ENCODE peak calls at places on chromosomes 5 and 9, in seven cellular contexts. One of them, this sample, is unnamed.

GRCh38 chr5:138565100-138565821 is 9.9 kb downstream of the HSPA9 start:
- DNase-seq in K562: no peak
- DNase-seq in upper lobe of right lung: no peak
- DNase-seq in mammary epithelial cell: no peak
- DNase-seq in omental fat pad: no peak
- DNase-seq in CD4-positive, alpha-beta T cell: no peak
- DNase-seq in MM.1S: peak; percentile 10
- DNase-seq in this sample: no peak

GRCh38 chr5:137649228-137649890 is 86.5 kb downstream of the KLHL3 start:
- DNase-seq in K562: no peak
- DNase-seq in upper lobe of right lung: no peak
- DNase-seq in mammary epithelial cell: no peak
- DNase-seq in omental fat pad: no peak
- DNase-seq in CD4-positive, alpha-beta T cell: no peak
- DNase-seq in MM.1S: no peak
- DNase-seq in this sample: no peak

GRCh38 chr5:65013141-65013540 is 244.4 kb downstream of the CWC27 start:
- DNase-seq in K562: no peak
- DNase-seq in upper lobe of right lung: no peak
- DNase-seq in mammary epithelial cell: no peak
- DNase-seq in omental fat pad: no peak
- DNase-seq in CD4-positive, alpha-beta T cell: no peak
- DNase-seq in MM.1S: no peak
- DNase-seq in this sample: no peak

GRCh38 chr9:37944671-37945481 is 40.9 kb upstream of the SLC25A51 start:
- DNase-seq in K562: no peak
- DNase-seq in upper lobe of right lung: no peak
- DNase-seq in mammary epithelial cell: no peak
- DNase-seq in omental fat pad: no peak
- DNase-seq in CD4-positive, alpha-beta T cell: no peak
- DNase-seq in MM.1S: no peak
- DNase-seq in this sample: no peak

GRCh38 chr5:10555134-10555733 is 8.6 kb upstream of the ANKRD33B start:
- DNase-seq in K562: no peak
- DNase-seq in upper lobe of right lung: no peak
- DNase-seq in mammary epithelial cell: peak; percentile 47
- DNase-seq in omental fat pad: no peak
- DNase-seq in CD4-positive, alpha-beta T cell: no peak
- DNase-seq in MM.1S: no peak
- DNase-seq in this sample: no peak

GRCh38 chr9:22718653-22719052 is 272.0 kb downstream of the DMRTA1 start:
- DNase-seq in K562: no peak
- DNase-seq in upper lobe of right lung: no peak
- DNase-seq in mammary epithelial cell: no peak
- DNase-seq in omental fat pad: no peak
- DNase-seq in CD4-positive, alpha-beta T cell: no peak
- DNase-seq in MM.1S: no peak
- DNase-seq in this sample: no peak

GRCh38 chr5:151051066-151051930 is 29.5 kb downstream of the TNIP1 start:
- DNase-seq in K562: peak; percentile 70
- DNase-seq in upper lobe of right lung: peak; percentile 84
- DNase-seq in mammary epithelial cell: peak; percentile 51
- DNase-seq in omental fat pad: peak; percentile 69
- DNase-seq in CD4-positive, alpha-beta T cell: peak; percentile 64
- DNase-seq in MM.1S: peak; percentile 77
- DNase-seq in this sample: peak; percentile 82

GRCh38 chr9:121945849-121946248 is 147.3 kb downstream of the TTLL11 start:
- DNase-seq in K562: no peak
- DNase-seq in upper lobe of right lung: no peak
- DNase-seq in mammary epithelial cell: peak; percentile 57
- DNase-seq in omental fat pad: no peak
- DNase-seq in CD4-positive, alpha-beta T cell: no peak
- DNase-seq in MM.1S: no peak
- DNase-seq in this sample: no peak

GRCh38 chr5:132825824-132826391 is 4.5 kb downstream of the SHROOM1 start:
- DNase-seq in K562: no peak
- DNase-seq in upper lobe of right lung: no peak
- DNase-seq in mammary epithelial cell: no peak
- DNase-seq in omental fat pad: no peak
- DNase-seq in CD4-positive, alpha-beta T cell: no peak
- DNase-seq in MM.1S: no peak
- DNase-seq in this sample: peak; percentile 32

GRCh38 chr5:79088507-79088906 is 18.9 kb downstream of the BHMT2 start:
- DNase-seq in K562: no peak
- DNase-seq in upper lobe of right lung: no peak
- DNase-seq in mammary epithelial cell: no peak
- DNase-seq in omental fat pad: no peak
- DNase-seq in CD4-positive, alpha-beta T cell: no peak
- DNase-seq in MM.1S: no peak
- DNase-seq in this sample: no peak

GRCh38 chr9:129726322-129727160 is 26.3 kb downstream of the PTGES start:
- DNase-seq in K562: peak; percentile 98
- DNase-seq in upper lobe of right lung: peak; percentile 77
- DNase-seq in mammary epithelial cell: peak; percentile 45
- DNase-seq in omental fat pad: peak; percentile 45
- DNase-seq in CD4-positive, alpha-beta T cell: peak; percentile 47
- DNase-seq in MM.1S: peak; percentile 39
- DNase-seq in this sample: peak; percentile 76

GRCh38 chr5:134275822-134276221 is 49.9 kb upstream of the PPP2CA start:
- DNase-seq in K562: no peak
- DNase-seq in upper lobe of right lung: no peak
- DNase-seq in mammary epithelial cell: no peak
- DNase-seq in omental fat pad: no peak
- DNase-seq in CD4-positive, alpha-beta T cell: no peak
- DNase-seq in MM.1S: peak; percentile 93
- DNase-seq in this sample: no peak

GRCh38 chr5:143318833-143319232 is 84.7 kb downstream of the NR3C1 start:
- DNase-seq in K562: no peak
- DNase-seq in upper lobe of right lung: no peak
- DNase-seq in mammary epithelial cell: no peak
- DNase-seq in omental fat pad: no peak
- DNase-seq in CD4-positive, alpha-beta T cell: no peak
- DNase-seq in MM.1S: no peak
- DNase-seq in this sample: no peak

GRCh38 chr9:128091144-128091543 is 23.1 kb downstream of the SLC25A25 start:
- DNase-seq in K562: peak; percentile 62
- DNase-seq in upper lobe of right lung: peak; percentile 67
- DNase-seq in mammary epithelial cell: peak; percentile 62
- DNase-seq in omental fat pad: no peak
- DNase-seq in CD4-positive, alpha-beta T cell: no peak
- DNase-seq in MM.1S: no peak
- DNase-seq in this sample: peak; percentile 73

GRCh38 chr5:179268399-179268952 is 76.8 kb downstream of the ADAMTS2 start:
- DNase-seq in K562: no peak
- DNase-seq in upper lobe of right lung: peak; percentile 61
- DNase-seq in mammary epithelial cell: no peak
- DNase-seq in omental fat pad: peak; percentile 16
- DNase-seq in CD4-positive, alpha-beta T cell: no peak
- DNase-seq in MM.1S: no peak
- DNase-seq in this sample: no peak

GRCh38 chr9:36823934-36824333 is 210.1 kb downstream of the PAX5 start:
- DNase-seq in K562: no peak
- DNase-seq in upper lobe of right lung: peak; percentile 23
- DNase-seq in mammary epithelial cell: no peak
- DNase-seq in omental fat pad: no peak
- DNase-seq in CD4-positive, alpha-beta T cell: no peak
- DNase-seq in MM.1S: no peak
- DNase-seq in this sample: no peak

DNA sequence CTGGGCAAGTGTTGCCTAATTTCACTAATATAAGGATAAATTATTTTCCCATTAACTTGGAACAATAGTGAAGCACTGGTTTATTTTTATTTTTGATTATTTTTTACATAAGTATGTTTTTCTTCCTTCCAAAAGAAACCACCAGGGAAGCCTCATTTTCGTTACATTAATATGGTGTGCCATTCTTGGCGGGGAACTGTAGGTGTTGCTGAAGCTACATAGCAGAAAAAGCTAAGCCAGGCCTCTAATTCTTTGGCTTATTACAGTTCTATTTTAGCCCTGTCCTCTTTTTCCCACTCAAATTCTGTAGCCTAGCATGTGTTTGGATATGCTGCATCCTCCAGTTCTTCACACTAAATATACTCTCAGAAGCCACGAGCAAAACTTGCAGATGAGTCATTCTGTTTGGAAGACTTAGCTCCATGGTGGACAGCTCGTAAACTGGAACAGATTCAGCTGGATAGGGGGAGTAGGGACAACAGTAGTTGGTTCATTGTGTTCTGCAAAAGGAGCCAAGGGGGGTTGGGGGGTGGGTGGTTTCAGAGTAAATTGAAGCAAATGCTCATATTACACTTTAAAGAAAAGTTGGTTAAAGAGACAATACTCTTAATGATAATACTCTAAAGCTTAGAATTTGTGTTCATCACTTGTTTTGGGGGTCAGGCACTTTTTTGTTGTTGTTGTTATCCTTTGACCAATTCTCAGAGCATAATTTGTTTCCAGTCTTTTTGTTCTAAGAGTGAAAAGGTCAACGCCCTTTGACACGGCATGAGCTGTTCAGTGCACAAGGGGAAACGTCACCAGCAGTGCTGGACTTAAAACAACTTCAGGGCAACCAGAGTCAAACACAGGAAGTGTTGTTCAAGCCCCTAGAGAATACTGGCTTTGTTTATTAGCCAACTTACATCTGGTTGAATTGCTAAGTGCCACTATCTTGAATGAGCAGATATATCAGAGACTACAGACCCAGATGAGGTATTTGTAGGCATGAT is 369.2 kb downstream of the TMEM161B start:
- DNase-seq in K562: no peak
- DNase-seq in upper lobe of right lung: no peak
- DNase-seq in mammary epithelial cell: no peak
- DNase-seq in omental fat pad: no peak
- DNase-seq in CD4-positive, alpha-beta T cell: no peak
- DNase-seq in MM.1S: no peak
- DNase-seq in this sample: peak; percentile 59
- TF ChIP-seq CTCF in K562: no peak
- TF ChIP-seq CTCF in upper lobe of right lung: no peak
- TF ChIP-seq CTCF in mammary epithelial cell: no peak
- TF ChIP-seq CTCF in omental fat pad: no peak
- TF ChIP-seq CTCF in CD4-positive, alpha-beta T cell: no peak
- TF ChIP-seq CTCF in MM.1S: no peak
- TF ChIP-seq CTCF in this sample: no peak

DNA sequence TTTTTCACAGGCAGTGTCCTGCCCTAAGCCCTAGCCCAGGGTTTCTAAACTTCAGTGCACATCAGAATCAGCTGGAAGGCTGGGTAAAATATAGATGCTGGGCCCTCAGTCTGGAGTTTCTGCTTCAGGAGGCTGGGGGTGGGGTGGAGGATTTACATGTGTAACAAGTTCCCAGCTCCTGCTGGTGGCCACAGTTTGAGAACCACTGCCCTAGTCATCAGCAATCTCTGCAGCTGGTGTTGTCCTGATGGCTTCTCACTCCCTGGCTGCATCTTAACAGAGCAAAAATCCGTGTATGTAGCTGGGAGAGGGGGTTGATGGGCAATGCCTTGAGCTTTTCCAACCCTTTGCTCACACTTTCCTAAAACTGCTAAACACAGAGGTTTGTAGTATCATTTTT is 186.0 kb upstream of the KLF9 start:
- DNase-seq in K562: no peak
- DNase-seq in upper lobe of right lung: no peak
- DNase-seq in mammary epithelial cell: no peak
- DNase-seq in omental fat pad: no peak
- DNase-seq in CD4-positive, alpha-beta T cell: no peak
- DNase-seq in MM.1S: no peak
- DNase-seq in this sample: no peak
- TF ChIP-seq CTCF in K562: no peak
- TF ChIP-seq CTCF in upper lobe of right lung: no peak
- TF ChIP-seq CTCF in mammary epithelial cell: no peak
- TF ChIP-seq CTCF in omental fat pad: no peak
- TF ChIP-seq CTCF in CD4-positive, alpha-beta T cell: no peak
- TF ChIP-seq CTCF in MM.1S: no peak
- TF ChIP-seq CTCF in this sample: no peak

GRCh38 chr9:108286807-108287206 is 569.0 kb downstream of the ACTL7B start:
- DNase-seq in K562: no peak
- DNase-seq in upper lobe of right lung: no peak
- DNase-seq in mammary epithelial cell: no peak
- DNase-seq in omental fat pad: no peak
- DNase-seq in CD4-positive, alpha-beta T cell: no peak
- DNase-seq in MM.1S: no peak
- DNase-seq in this sample: no peak

GRCh38 chr9:108278341-108278740 is 577.4 kb downstream of the ACTL7B start:
- DNase-seq in K562: no peak
- DNase-seq in upper lobe of right lung: no peak
- DNase-seq in mammary epithelial cell: no peak
- DNase-seq in omental fat pad: no peak
- DNase-seq in CD4-positive, alpha-beta T cell: no peak
- DNase-seq in MM.1S: no peak
- DNase-seq in this sample: no peak

DNA sequence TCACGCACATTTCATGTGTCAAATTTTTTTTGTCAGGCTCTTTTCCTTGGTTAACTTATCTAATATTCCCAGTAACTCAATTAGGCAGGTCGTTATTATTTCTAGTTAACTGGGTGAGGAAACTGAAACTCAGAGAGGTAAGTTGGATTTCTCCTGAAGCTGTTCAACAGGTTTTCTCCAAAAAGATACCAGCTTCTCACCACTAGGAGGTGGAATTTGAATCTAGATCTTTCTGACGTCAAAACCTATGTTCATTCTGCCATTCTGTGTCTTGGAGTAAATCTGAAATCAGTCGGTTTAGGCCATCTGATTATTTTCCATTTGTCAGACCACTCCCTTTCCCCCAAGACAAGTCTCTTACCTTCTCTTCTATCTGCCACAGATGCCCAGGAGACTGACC is 572.9 kb downstream of the ACTL7B start:
- DNase-seq in K562: peak; percentile 17
- DNase-seq in upper lobe of right lung: no peak
- DNase-seq in mammary epithelial cell: no peak
- DNase-seq in omental fat pad: no peak
- DNase-seq in CD4-positive, alpha-beta T cell: no peak
- DNase-seq in MM.1S: no peak
- DNase-seq in this sample: no peak
- TF ChIP-seq CTCF in K562: peak; percentile 44
- TF ChIP-seq CTCF in upper lobe of right lung: peak; percentile 30
- TF ChIP-seq CTCF in mammary epithelial cell: peak; percentile 31
- TF ChIP-seq CTCF in omental fat pad: no peak
- TF ChIP-seq CTCF in CD4-positive, alpha-beta T cell: no peak
- TF ChIP-seq CTCF in MM.1S: no peak
- TF ChIP-seq CTCF in this sample: no peak

GRCh38 chr5:54251981-54252380 is 58.4 kb downstream of the ARL15 start:
- DNase-seq in K562: no peak
- DNase-seq in upper lobe of right lung: no peak
- DNase-seq in mammary epithelial cell: peak; percentile 84
- DNase-seq in omental fat pad: no peak
- DNase-seq in CD4-positive, alpha-beta T cell: no peak
- DNase-seq in MM.1S: no peak
- DNase-seq in this sample: no peak

GRCh38 chr5:54249210-54250028 is 61.0 kb downstream of the ARL15 start:
- DNase-seq in K562: peak; percentile 20
- DNase-seq in upper lobe of right lung: no peak
- DNase-seq in mammary epithelial cell: no peak
- DNase-seq in omental fat pad: peak; percentile 26
- DNase-seq in CD4-positive, alpha-beta T cell: peak; percentile 8
- DNase-seq in MM.1S: peak; percentile 39
- DNase-seq in this sample: peak; percentile 22

GRCh38 chr5:54259090-54259489 is 51.3 kb downstream of the ARL15 start:
- DNase-seq in K562: no peak
- DNase-seq in upper lobe of right lung: no peak
- DNase-seq in mammary epithelial cell: peak; percentile 27
- DNase-seq in omental fat pad: no peak
- DNase-seq in CD4-positive, alpha-beta T cell: no peak
- DNase-seq in MM.1S: no peak
- DNase-seq in this sample: no peak

GRCh38 chr5:54257366-54258118 is 52.8 kb downstream of the ARL15 start:
- DNase-seq in K562: no peak
- DNase-seq in upper lobe of right lung: no peak
- DNase-seq in mammary epithelial cell: peak; percentile 74
- DNase-seq in omental fat pad: no peak
- DNase-seq in CD4-positive, alpha-beta T cell: no peak
- DNase-seq in MM.1S: peak; percentile 51
- DNase-seq in this sample: no peak

GRCh38 chr5:54254482-54255198 is 55.7 kb downstream of the ARL15 start:
- DNase-seq in K562: no peak
- DNase-seq in upper lobe of right lung: no peak
- DNase-seq in mammary epithelial cell: no peak
- DNase-seq in omental fat pad: no peak
- DNase-seq in CD4-positive, alpha-beta T cell: no peak
- DNase-seq in MM.1S: no peak
- DNase-seq in this sample: no peak
- TF ChIP-seq CTCF in K562: peak; percentile 33
- TF ChIP-seq CTCF in upper lobe of right lung: peak; percentile 10
- TF ChIP-seq CTCF in mammary epithelial cell: no peak
- TF ChIP-seq CTCF in omental fat pad: no peak
- TF ChIP-seq CTCF in CD4-positive, alpha-beta T cell: no peak
- TF ChIP-seq CTCF in MM.1S: no peak
- TF ChIP-seq CTCF in this sample: no peak